ENCODE peak calls at places on chromosomes 11 and 22, in four cellular contexts. H is brain microvascular endothelial cell, E is mesendoderm, I is cardiac muscle cell. M is an unnamed sample.

GRCh38 chr11:60852639-60853468 is 2.9 kb downstream of the PTGDR2 start:
- DNase-seq in I (no peak), E (no peak), H (no peak), M (peak; percentile 82)

GRCh38 chr11:111419641-111420327 is 40.7 kb upstream of the POU2AF1 start:
- DNase-seq in I (no peak), E (no peak), H (no peak), M (peak; percentile 35)

GRCh38 chr11:61569701-61570100 is 11.2 kb downstream of the SYT7 start:
- DNase-seq in I (no peak), H (no peak), E (no peak), M (no peak)

GRCh38 chr11:116329354-116330090 is 443.3 kb downstream of the BUD13 start:
- DNase-seq in H (no peak), E (no peak), I (no peak), M (no peak)

GRCh38 chr22:40037320-40037719 is 42.6 kb downstream of the FAM83F start:
- DNase-seq in H (no peak), I (no peak), E (no peak), M (no peak)

GRCh38 chr11:120303004-120303637 is 22.0 kb upstream of the TLCD5 start:
- DNase-seq in E (peak; percentile 91), I (peak; percentile 89), H (peak; percentile 74), M (no peak)

GRCh38 chr22:41725510-41726110 is 26.3 kb downstream of the MEI1 start:
- DNase-seq in H (peak; percentile 1), E (peak; percentile 54), I (peak; percentile 44), M (no peak)

GRCh38 chr11:104254347-104254746 is 90.4 kb upstream of the PDGFD start:
- DNase-seq in E (peak; percentile 86), I (peak; percentile 70), H (peak; percentile 43), M (no peak)

GRCh38 chr22:18021431-18021830 is 2.9 kb downstream of the MICAL3 start:
- DNase-seq in I (no peak), E (no peak), H (no peak), M (no peak)

GRCh38 chr11:77147668-77148321 is 19.7 kb downstream of the MYO7A start:
- DNase-seq in E (peak; percentile 52), H (no peak), I (peak; percentile 15), M (peak; percentile 87)

GRCh38 chr11:15750535-15751297 is 605.6 kb downstream of the SOX6 start:
- DNase-seq in H (no peak), I (no peak), E (no peak), M (peak; percentile 38)

GRCh38 chr11:104365676-104366075 is 201.7 kb upstream of the PDGFD start:
- DNase-seq in E (no peak), H (no peak), I (no peak), M (no peak)

GRCh38 chr22:30046716-30047363 is 33.4 kb upstream of the HORMAD2 start:
- DNase-seq in H (no peak), I (no peak), E (no peak), M (no peak)

GRCh38 chr22:18119409-18120110 is 9.0 kb downstream of the TUBA8 start:
- DNase-seq in I (no peak), E (no peak), H (no peak), M (peak; percentile 64)

GRCh38 chr22:25746012-25746373 is 4.0 kb downstream of the MYO18B start:
- DNase-seq in E (no peak), H (no peak), I (peak; percentile 42), M (no peak)

GRCh38 chr11:60343094-60343704 is 16.1 kb downstream of the MS4A6E start:
- DNase-seq in H (peak; percentile 19), E (peak; percentile 36), I (peak; percentile 8), M (no peak)

GRCh38 chr11:104522650-104523049 is 358.7 kb upstream of the PDGFD start:
- DNase-seq in E (no peak), H (peak; percentile 20), I (peak; percentile 33), M (no peak)

GRCh38 chr22:46390652-46391301 is 55.3 kb downstream of the TRMU start:
- DNase-seq in E (peak; percentile 64), I (peak; percentile 71), H (peak; percentile 34), M (no peak)

GRCh38 chr11:65611758-65612603 is 2.0 kb downstream of the MAP3K11 start:
- DNase-seq in E (peak; percentile 36), H (peak; percentile 37), I (peak; percentile 43), M (no peak)

GRCh38 chr22:47092896-47093311 is 330.5 kb downstream of the TBC1D22A start:
- DNase-seq in E (peak; percentile 71), I (peak; percentile 88), H (peak; percentile 36), M (no peak)

GRCh38 chr22:23175817-23176644 is 4.3 kb upstream of the BCR start:
- DNase-seq in H (no peak), E (peak; percentile 26), I (no peak), M (no peak)

GRCh38 chr11:67160872-67161783 is 42.1 kb downstream of the KDM2A start:
- DNase-seq in E (peak; percentile 14), H (no peak), I (no peak), M (no peak)

GRCh38 chr22:49734390-49734789 is 93.3 kb downstream of the BRD1 start:
- DNase-seq in H (no peak), I (no peak), E (no peak), M (no peak)

GRCh38 chr11:65736810-65737209 is 16.2 kb upstream of the RNASEH2C start:
- DNase-seq in I (no peak), H (no peak), E (peak; percentile 18), M (no peak)

GRCh38 chr22:46996595-46997310 is 234.3 kb downstream of the TBC1D22A start:
- DNase-seq in E (no peak), I (no peak), H (no peak), M (no peak)

GRCh38 chr11:94740975-94741707 is 27.0 kb upstream of the AMOTL1 start:
- DNase-seq in E (peak; percentile 94), H (peak; percentile 44), I (peak; percentile 59), M (peak; percentile 74)

GRCh38 chr11:123430736-123431356 is 777 bp downstream of the GRAMD1B start:
- DNase-seq in E (peak; percentile 87), I (peak; percentile 59), H (peak; percentile 24), M (peak; percentile 79)

GRCh38 chr11:72781313-72782080 is 12.3 kb downstream of the STARD10 start:
- DNase-seq in H (no peak), E (peak; percentile 39), I (peak; percentile 9), M (peak; percentile 58)

GRCh38 chr11:57047610-57048009 is 58.9 kb downstream of the OR5AK2 start:
- DNase-seq in E (no peak), I (no peak), H (no peak), M (no peak)

GRCh38 chr22:22877523-22878210 is 9.9 kb upstream of the IGLL5 start:
- DNase-seq in H (peak; percentile 36), E (peak; percentile 81), I (peak; percentile 76), M (no peak)

GRCh38 chr11:14357843-14358728 is 897 bp downstream of the RRAS2 start:
- DNase-seq in H (peak; percentile 49), I (peak; percentile 76), E (peak; percentile 94), M (peak; percentile 66)

GRCh38 chr22:44702479-44703219 is 645 bp downstream of the PRR5 start:
- DNase-seq in I (peak; percentile 45), E (peak; percentile 40), H (peak; percentile 17), M (no peak)

GRCh38 chr11:33706546-33706945 is 5.9 kb upstream of the C11orf91 start:
- DNase-seq in E (no peak), I (peak; percentile 55), H (no peak), M (no peak)

GRCh38 chr22:48757581-48757980 is 1070.1 kb downstream of the BRD1 start:
- DNase-seq in H (no peak), I (no peak), E (no peak), M (no peak)

GRCh38 chr22:38260760-38261477 is 11.9 kb downstream of the TMEM184B start:
- DNase-seq in I (no peak), E (no peak), H (no peak), M (no peak)
- H3K27ac ChIP-seq in I (peak overlapping the region; percentile 82), E (no peak overlapping the region), H (no peak overlapping the region), M (peak overlapping the region; percentile 58)

GRCh38 chr22:28034760-28035401 is 115.8 kb upstream of the PITPNB start:
- DNase-seq in E (no peak), H (peak; percentile 60), I (peak; percentile 84), M (peak; percentile 53)
- H3K27ac ChIP-seq in E (no peak overlapping the region), H (no peak overlapping the region), I (peak overlapping the region; percentile 68), M (peak overlapping the region; percentile 90)

DNA sequence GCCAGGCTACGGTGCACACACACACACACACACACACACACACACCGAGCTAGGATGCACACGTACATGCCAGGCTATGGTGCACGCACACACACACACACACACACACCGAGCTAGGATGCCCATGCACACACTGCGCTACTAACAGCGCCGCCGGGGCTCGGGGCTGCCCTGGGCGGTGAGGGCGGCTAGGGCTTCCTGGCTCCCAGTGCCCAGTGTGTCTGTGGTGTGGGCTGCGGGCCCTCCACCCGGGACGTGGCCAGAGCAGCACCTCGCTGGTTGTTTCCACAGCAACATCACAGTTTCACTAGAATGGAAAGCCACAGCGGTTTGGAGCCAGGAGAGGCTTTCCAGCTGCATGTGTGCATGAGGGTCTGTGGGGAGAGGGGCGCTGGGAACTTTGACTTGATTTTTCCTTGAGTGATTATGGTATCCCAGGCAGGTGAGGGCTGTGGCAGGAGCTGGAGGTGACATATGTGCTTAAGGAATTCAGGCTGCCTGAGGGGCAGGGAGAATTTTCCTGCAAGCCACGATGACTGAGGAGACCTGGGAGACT is 196.0 kb downstream of the SNX19 start:
- DNase-seq in H (no peak), E (peak; percentile 82), I (no peak), M (peak; percentile 75)
- H3K27ac ChIP-seq in H (no peak overlapping the region), E (no peak overlapping the region), I (no peak overlapping the region), M (no peak overlapping the region)

DNA sequence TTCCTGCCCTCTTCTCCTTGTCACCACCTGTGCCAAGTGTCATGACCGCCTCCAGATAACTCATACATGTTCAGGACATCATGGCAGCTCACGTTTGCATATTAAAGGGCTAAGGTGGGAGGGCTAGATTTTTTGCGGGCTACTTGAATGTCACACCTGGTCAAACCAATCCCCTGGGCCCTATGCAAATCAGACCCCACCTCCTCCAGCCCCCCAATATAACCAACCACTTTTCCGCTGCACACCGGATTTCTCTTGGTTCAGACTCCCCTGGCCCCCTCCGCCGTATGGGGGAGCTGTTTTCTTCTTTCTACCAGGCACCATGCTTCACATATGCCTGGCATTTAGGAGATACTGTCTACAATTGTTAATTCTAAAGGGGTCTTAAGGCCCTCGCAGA is 12.6 kb downstream of the UPB1 start:
- DNase-seq in H (no peak), E (no peak), I (no peak), M (no peak)
- H3K27ac ChIP-seq in H (no peak overlapping the region), E (no peak overlapping the region), I (peak overlapping the region; percentile 68), M (peak overlapping the region; percentile 83)